ENCODE peak calls at places on chromosomes 6 and 20, in ten cellular contexts. V is IMR-90, X is GM23248, S is breast epithelium, W is A549, N is H9, R is aorta, T is SK-N-MC, C is brain microvascular endothelial cell, K is heart right ventricle. B is an unnamed sample.

GRCh38 chr6:82878812-82879211 is 186.8 kb downstream of the UBE3D start:
- DNase-seq in X (no peak), R (no peak), C (peak; percentile 21), T (no peak), S (no peak), V (peak; percentile 76), W (no peak), K (no peak), N (no peak), B (no peak)

GRCh38 chr20:19138758-19139157 is 73.7 kb upstream of the SLC24A3 start:
- DNase-seq in V (no peak), C (no peak), K (no peak), T (no peak), N (no peak), W (no peak), R (no peak), X (no peak), S (no peak), B (no peak)

GRCh38 chr6:22322103-22322882 is 25.5 kb upstream of the PRL start:
- DNase-seq in R (no peak), S (no peak), W (no peak), T (no peak), N (no peak), X (no peak), K (no peak), V (peak; percentile 65), C (no peak), B (no peak)

GRCh38 chr20:59299961-59300340 is 460 bp upstream of the EDN3 start:
- DNase-seq in R (no peak), T (no peak), K (no peak), W (peak; percentile 13), X (no peak), C (no peak), N (no peak), S (peak; percentile 72), V (no peak), B (no peak)

GRCh38 chr6:35080016-35080680 is 61.0 kb downstream of the TCP11 start:
- DNase-seq in S (no peak), C (no peak), T (no peak), K (no peak), N (no peak), R (no peak), V (no peak), W (no peak), X (no peak), B (no peak)

GRCh38 chr6:150406948-150407347 is 38.1 kb downstream of the IYD start:
- DNase-seq in W (no peak), S (no peak), K (no peak), X (peak; percentile 11), V (no peak), C (no peak), N (no peak), T (no peak), R (no peak), B (no peak)

GRCh38 chr6:144013486-144013909 is 5.4 kb upstream of the PLAGL1 start:
- DNase-seq in N (peak; percentile 70), R (peak; percentile 83), X (peak; percentile 88), C (peak; percentile 74), T (peak; percentile 20), S (peak; percentile 45), K (peak; percentile 75), W (peak; percentile 13), V (peak; percentile 71), B (no peak)

GRCh38 chr20:49983123-49983847 is 505 bp downstream of the SNAI1 start:
- DNase-seq in R (peak; percentile 52), K (no peak), S (no peak), N (no peak), C (no peak), W (no peak), V (no peak), X (no peak), T (no peak), B (no peak)

GRCh38 chr6:67683960-67684359 is 951.1 kb upstream of the ADGRB3 start:
- DNase-seq in C (peak; percentile 74), R (no peak), T (no peak), W (no peak), X (no peak), S (no peak), V (peak; percentile 49), K (no peak), N (no peak), B (no peak)

GRCh38 chr6:23754197-23754596 is 371.8 kb upstream of the NRSN1 start:
- DNase-seq in S (no peak), C (no peak), K (no peak), N (no peak), V (no peak), X (peak; percentile 1), T (no peak), W (no peak), R (no peak), B (no peak)

GRCh38 chr20:52785678-52786077 is 186.5 kb upstream of the TSHZ2 start:
- DNase-seq in V (no peak), T (peak; percentile 63), S (peak; percentile 47), C (no peak), R (peak; percentile 43), K (no peak), N (no peak), X (peak; percentile 23), W (no peak), B (no peak)

GRCh38 chr6:168244961-168245551 is 74.5 kb downstream of the DACT2 start:
- DNase-seq in N (no peak), C (no peak), T (no peak), K (no peak), S (no peak), X (no peak), R (no peak), V (no peak), W (no peak), B (no peak)

GRCh38 chr20:24961384-24962181 is 12.5 kb downstream of the CST7 start:
- DNase-seq in W (no peak), V (no peak), X (no peak), R (no peak), S (no peak), K (no peak), C (no peak), N (peak; percentile 6), T (no peak), B (no peak)

GRCh38 chr20:5949943-5950270 is 426 bp downstream of the TRMT6 start:
- DNase-seq in R (no peak), T (no peak), S (no peak), V (no peak), N (no peak), X (no peak), K (no peak), C (no peak), W (peak; percentile 49), B (no peak)
- H3K27ac ChIP-seq in R (no peak overlapping the region), T (no peak overlapping the region), S (peak overlapping the region; percentile 84), V (peak overlapping the region; percentile 36), N (no peak overlapping the region), X (no peak overlapping the region), K (no peak overlapping the region), C (no peak overlapping the region), W (peak overlapping the region; percentile 93), B (peak overlapping the region; percentile 53)

DNA sequence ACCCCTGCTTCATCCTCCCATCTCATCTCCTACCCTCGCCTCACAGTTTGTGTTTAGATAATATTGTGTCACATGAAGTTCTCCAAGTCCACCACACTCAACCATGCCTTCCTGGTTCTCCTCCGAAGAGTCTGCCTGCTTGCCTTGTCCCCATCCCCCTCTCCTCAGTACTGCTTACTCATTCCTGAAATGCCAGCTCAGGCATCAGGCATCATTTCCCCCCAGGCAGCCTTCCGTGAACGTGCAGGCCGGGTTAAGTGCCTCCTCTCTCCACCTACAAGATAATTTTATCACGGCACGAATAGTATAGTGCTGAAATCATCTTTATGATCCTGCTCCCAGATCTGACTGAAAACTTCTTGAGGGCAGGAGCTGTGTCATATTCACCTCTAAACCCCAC is 48.8 kb upstream of the BMP2 start:
- DNase-seq in X (peak; percentile 39), T (no peak), V (no peak), C (no peak), S (no peak), R (peak; percentile 52), W (no peak), K (no peak), N (no peak), B (peak; percentile 64)
- H3K27ac ChIP-seq in X (no peak overlapping the region), T (no peak overlapping the region), V (no peak overlapping the region), C (no peak overlapping the region), S (no peak overlapping the region), R (no peak overlapping the region), W (no peak overlapping the region), K (no peak overlapping the region), N (no peak overlapping the region), B (peak overlapping the region; percentile 46)

GRCh38 chr6:134063121-134063965 is 10.9 kb upstream of the SLC2A12 start:
- DNase-seq in K (no peak), W (no peak), R (no peak), S (no peak), V (peak; percentile 32), N (peak; percentile 46), C (no peak), X (no peak), T (no peak), B (no peak)
- H3K27ac ChIP-seq in K (no peak overlapping the region), W (peak overlapping the region; percentile 24), R (peak overlapping the region; percentile 57), S (no peak overlapping the region), V (no peak overlapping the region), N (no peak overlapping the region), C (no peak overlapping the region), X (no peak overlapping the region), T (no peak overlapping the region), B (no peak overlapping the region)

GRCh38 chr6:48229849-48230248 is 118.9 kb upstream of the PTCHD4 start:
- DNase-seq in R (no peak), T (no peak), V (no peak), K (no peak), C (no peak), S (no peak), W (no peak), X (no peak), N (no peak), B (no peak)
- H3K27ac ChIP-seq in R (no peak overlapping the region), T (no peak overlapping the region), V (no peak overlapping the region), K (no peak overlapping the region), C (no peak overlapping the region), S (no peak overlapping the region), W (no peak overlapping the region), X (no peak overlapping the region), N (no peak overlapping the region), B (no peak overlapping the region)

GRCh38 chr20:61170521-61170920 is 81.5 kb upstream of the CDH4 start:
- DNase-seq in S (no peak), K (no peak), V (no peak), C (no peak), W (no peak), T (no peak), N (peak; percentile 78), X (no peak), R (no peak), B (no peak)
- H3K27ac ChIP-seq in S (no peak overlapping the region), K (no peak overlapping the region), V (no peak overlapping the region), C (no peak overlapping the region), W (no peak overlapping the region), T (no peak overlapping the region), N (no peak overlapping the region), X (no peak overlapping the region), R (no peak overlapping the region), B (no peak overlapping the region)